ENCODE peak calls at places on chromosomes 13 and 19, in six cellular contexts. One of them, this sample, is unnamed.

GRCh38 chr19:34351382-34351802 is 13.6 kb upstream of the GPI start:
- DNase-seq in A549: peak
- DNase-seq in PC-3: peak
- DNase-seq in AG04450: no peak
- DNase-seq in brain microvascular endothelial cell: no peak
- DNase-seq in transverse colon: no peak
- DNase-seq in this sample: no peak

GRCh38 chr13:37288057-37288720 is 182.7 kb upstream of the CSNK1A1L start:
- DNase-seq in AG04450: no peak
- DNase-seq in transverse colon: no peak
- DNase-seq in brain microvascular endothelial cell: no peak
- DNase-seq in PC-3: no peak
- DNase-seq in A549: no peak
- DNase-seq in this sample: no peak

GRCh38 chr19:2853015-2853606 is 11.8 kb downstream of the ZNF555 start:
- DNase-seq in brain microvascular endothelial cell: no peak
- DNase-seq in transverse colon: no peak
- DNase-seq in A549: no peak
- DNase-seq in PC-3: no peak
- DNase-seq in AG04450: no peak
- DNase-seq in this sample: no peak

GRCh38 chr13:63605962-63606361 is 2190.3 kb upstream of the PCDH20 start:
- DNase-seq in transverse colon: no peak
- DNase-seq in brain microvascular endothelial cell: no peak
- DNase-seq in AG04450: no peak
- DNase-seq in A549: no peak
- DNase-seq in PC-3: no peak
- DNase-seq in this sample: no peak

GRCh38 chr13:62320129-62320724 is 904.6 kb upstream of the PCDH20 start:
- DNase-seq in brain microvascular endothelial cell: peak
- DNase-seq in transverse colon: no peak
- DNase-seq in A549: peak
- DNase-seq in PC-3: peak
- DNase-seq in AG04450: peak
- DNase-seq in this sample: peak

GRCh38 chr19:45729774-45730388 is 815 bp downstream of the FBXO46 start:
- DNase-seq in brain microvascular endothelial cell: no peak
- DNase-seq in transverse colon: peak
- DNase-seq in AG04450: no peak
- DNase-seq in PC-3: no peak
- DNase-seq in A549: no peak
- DNase-seq in this sample: no peak

GRCh38 chr19:57008432-57008831 is 111.4 kb upstream of the USP29 start:
- DNase-seq in brain microvascular endothelial cell: no peak
- DNase-seq in transverse colon: no peak
- DNase-seq in AG04450: no peak
- DNase-seq in A549: no peak
- DNase-seq in PC-3: no peak
- DNase-seq in this sample: no peak

GRCh38 chr13:112908342-112908741 is 60.7 kb upstream of the MCF2L start:
- DNase-seq in brain microvascular endothelial cell: no peak
- DNase-seq in A549: no peak
- DNase-seq in transverse colon: no peak
- DNase-seq in AG04450: no peak
- DNase-seq in PC-3: no peak
- DNase-seq in this sample: no peak

GRCh38 chr19:5575553-5575952 is 7.8 kb upstream of the TINCR start:
- DNase-seq in AG04450: no peak
- DNase-seq in transverse colon: no peak
- DNase-seq in brain microvascular endothelial cell: no peak
- DNase-seq in PC-3: no peak
- DNase-seq in A549: no peak
- DNase-seq in this sample: no peak

GRCh38 chr13:42420304-42420703 is 148.4 kb downstream of the AKAP11 start:
- DNase-seq in PC-3: no peak
- DNase-seq in A549: no peak
- DNase-seq in brain microvascular endothelial cell: no peak
- DNase-seq in transverse colon: no peak
- DNase-seq in AG04450: no peak
- DNase-seq in this sample: no peak

GRCh38 chr19:35742121-35742724 is at the start of gene IGFLR1:
- DNase-seq in PC-3: no peak
- DNase-seq in AG04450: no peak
- DNase-seq in A549: no peak
- DNase-seq in brain microvascular endothelial cell: no peak
- DNase-seq in transverse colon: peak
- DNase-seq in this sample: no peak

GRCh38 chr19:899363-900301 is 6.3 kb downstream of the RNU6-9 start:
- DNase-seq in PC-3: no peak
- DNase-seq in brain microvascular endothelial cell: no peak
- DNase-seq in transverse colon: no peak
- DNase-seq in AG04450: no peak
- DNase-seq in A549: no peak
- DNase-seq in this sample: no peak

GRCh38 chr13:22915442-22916082 is 265.2 kb upstream of the SGCG start:
- DNase-seq in brain microvascular endothelial cell: peak
- DNase-seq in AG04450: no peak
- DNase-seq in A549: peak
- DNase-seq in transverse colon: peak
- DNase-seq in PC-3: no peak
- DNase-seq in this sample: peak

GRCh38 chr13:78139765-78140164 is 221.1 kb upstream of the EDNRB start:
- DNase-seq in transverse colon: no peak
- DNase-seq in A549: no peak
- DNase-seq in brain microvascular endothelial cell: no peak
- DNase-seq in PC-3: no peak
- DNase-seq in AG04450: no peak
- DNase-seq in this sample: no peak

GRCh38 chr13:19072543-19072942 is 109.1 kb downstream of the TUBA3C start:
- DNase-seq in AG04450: no peak
- DNase-seq in PC-3: no peak
- DNase-seq in brain microvascular endothelial cell: no peak
- DNase-seq in A549: no peak
- DNase-seq in transverse colon: no peak
- DNase-seq in this sample: no peak

GRCh38 chr13:106182404-106182803 is 353.1 kb downstream of the EFNB2 start:
- DNase-seq in A549: peak
- DNase-seq in brain microvascular endothelial cell: peak
- DNase-seq in PC-3: peak
- DNase-seq in transverse colon: no peak
- DNase-seq in AG04450: peak
- DNase-seq in this sample: peak

GRCh38 chr19:8577247-8577646 is at the start of gene MYO1F:
- DNase-seq in transverse colon: peak
- DNase-seq in PC-3: no peak
- DNase-seq in brain microvascular endothelial cell: no peak
- DNase-seq in AG04450: no peak
- DNase-seq in A549: no peak
- DNase-seq in this sample: no peak

GRCh38 chr13:99158846-99159245 is 41.8 kb upstream of the UBAC2 start:
- DNase-seq in A549: no peak
- DNase-seq in transverse colon: no peak
- DNase-seq in brain microvascular endothelial cell: no peak
- DNase-seq in PC-3: no peak
- DNase-seq in AG04450: no peak
- DNase-seq in this sample: no peak

GRCh38 chr13:30429235-30429634 is 6.9 kb downstream of the UBE2L5 start:
- DNase-seq in brain microvascular endothelial cell: no peak
- DNase-seq in PC-3: no peak
- DNase-seq in transverse colon: no peak
- DNase-seq in AG04450: no peak
- DNase-seq in A549: no peak
- DNase-seq in this sample: no peak

GRCh38 chr19:37957176-37957575 is 50.2 kb downstream of the SIPA1L3 start:
- DNase-seq in transverse colon: no peak
- DNase-seq in PC-3: no peak
- DNase-seq in AG04450: no peak
- DNase-seq in brain microvascular endothelial cell: no peak
- DNase-seq in A549: no peak
- DNase-seq in this sample: no peak

GRCh38 chr19:49916839-49917733 is 11.9 kb upstream of the ATF5 start:
- DNase-seq in A549: no peak
- DNase-seq in PC-3: no peak
- DNase-seq in AG04450: no peak
- DNase-seq in transverse colon: no peak
- DNase-seq in brain microvascular endothelial cell: no peak
- DNase-seq in this sample: no peak

GRCh38 chr19:8363803-8364771 is at the start of gene ANGPTL4:
- DNase-seq in PC-3: peak
- DNase-seq in brain microvascular endothelial cell: peak
- DNase-seq in transverse colon: peak
- DNase-seq in A549: peak
- DNase-seq in AG04450: no peak
- DNase-seq in this sample: peak

GRCh38 chr19:34734601-34735103 is 609 bp downstream of the ZNF181 start:
- DNase-seq in brain microvascular endothelial cell: no peak
- DNase-seq in A549: no peak
- DNase-seq in transverse colon: peak
- DNase-seq in AG04450: no peak
- DNase-seq in PC-3: no peak
- DNase-seq in this sample: no peak

GRCh38 chr19:43950834-43951626 is at the start of gene ZNF221:
- DNase-seq in A549: peak
- DNase-seq in transverse colon: peak
- DNase-seq in PC-3: peak
- DNase-seq in brain microvascular endothelial cell: peak
- DNase-seq in AG04450: peak
- DNase-seq in this sample: peak
- TF ChIP-seq CTCF in A549: peak
- TF ChIP-seq CTCF in transverse colon: peak
- TF ChIP-seq CTCF in PC-3: peak
- TF ChIP-seq CTCF in brain microvascular endothelial cell: peak
- TF ChIP-seq CTCF in AG04450: peak
- TF ChIP-seq CTCF in this sample: peak

GRCh38 chr13:93230466-93230865 is 3.9 kb downstream of the GPC6 start:
- DNase-seq in transverse colon: no peak
- DNase-seq in brain microvascular endothelial cell: no peak
- DNase-seq in A549: no peak
- DNase-seq in PC-3: peak
- DNase-seq in AG04450: no peak
- DNase-seq in this sample: peak
- H3K4me3 ChIP-seq in transverse colon: no peak
- H3K4me3 ChIP-seq in brain microvascular endothelial cell: peak
- H3K4me3 ChIP-seq in A549: peak
- H3K4me3 ChIP-seq in PC-3: peak
- H3K4me3 ChIP-seq in AG04450: no peak
- H3K4me3 ChIP-seq in this sample: peak

GRCh38 chr19:42312370-42312769 is 739 bp upstream of the TMEM145 start:
- DNase-seq in A549: no peak
- DNase-seq in PC-3: no peak
- DNase-seq in brain microvascular endothelial cell: no peak
- DNase-seq in AG04450: no peak
- DNase-seq in transverse colon: no peak
- DNase-seq in this sample: no peak

GRCh38 chr19:42315024-42315423 is 1.9 kb downstream of the TMEM145 start:
- DNase-seq in A549: no peak
- DNase-seq in transverse colon: no peak
- DNase-seq in PC-3: no peak
- DNase-seq in brain microvascular endothelial cell: no peak
- DNase-seq in AG04450: no peak
- DNase-seq in this sample: no peak

GRCh38 chr19:42313840-42314755 is 989 bp downstream of the TMEM145 start:
- DNase-seq in PC-3: no peak
- DNase-seq in brain microvascular endothelial cell: no peak
- DNase-seq in A549: no peak
- DNase-seq in AG04450: no peak
- DNase-seq in transverse colon: no peak
- DNase-seq in this sample: no peak

GRCh38 chr19:42311612-42312160 is 1.4 kb upstream of the TMEM145 start:
- DNase-seq in A549: peak
- DNase-seq in PC-3: no peak
- DNase-seq in transverse colon: no peak
- DNase-seq in AG04450: no peak
- DNase-seq in brain microvascular endothelial cell: no peak
- DNase-seq in this sample: no peak

DNA sequence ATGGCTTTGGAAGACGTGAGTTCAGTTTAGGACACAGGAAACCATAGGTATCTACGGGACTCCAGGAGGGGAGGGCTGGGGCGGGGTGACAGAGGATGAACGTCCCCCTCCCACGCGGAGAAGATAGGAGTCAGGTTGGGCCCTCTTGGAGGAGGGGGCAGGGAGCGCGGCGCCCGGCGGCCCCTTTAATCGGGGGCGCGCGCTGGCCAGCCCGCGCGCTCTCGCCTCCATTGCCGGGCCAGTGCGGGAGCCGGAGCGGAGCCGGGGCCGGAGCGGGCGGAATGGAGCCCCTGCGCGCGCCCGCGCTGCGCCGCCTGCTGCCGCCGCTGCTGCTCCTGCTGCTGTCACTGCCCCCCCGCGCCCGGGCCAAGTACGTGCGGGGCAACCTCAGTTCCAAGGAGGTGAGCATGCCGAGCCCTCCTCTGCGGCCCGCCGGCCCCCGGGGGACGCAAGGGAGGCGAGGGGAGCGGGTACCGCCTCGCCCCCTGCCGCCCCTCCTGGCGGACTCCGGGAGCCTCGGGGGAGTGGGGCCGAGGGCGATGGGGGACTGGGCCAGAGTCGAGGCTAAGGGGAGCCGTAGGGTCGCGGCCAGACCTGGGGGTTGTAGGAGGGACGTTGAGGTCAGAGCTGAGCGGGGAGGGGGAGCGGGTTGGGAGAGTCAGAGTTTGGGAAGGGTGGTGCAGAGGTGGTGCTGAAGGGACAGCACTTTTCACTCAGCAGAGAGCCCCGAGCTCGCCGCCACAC is at the start of gene TMEM145:
- DNase-seq in PC-3: no peak
- DNase-seq in transverse colon: peak
- DNase-seq in A549: peak
- DNase-seq in AG04450: no peak
- DNase-seq in brain microvascular endothelial cell: no peak
- DNase-seq in this sample: peak
- TF ChIP-seq CTCF in PC-3: no peak
- TF ChIP-seq CTCF in transverse colon: no peak
- TF ChIP-seq CTCF in A549: peak
- TF ChIP-seq CTCF in AG04450: peak
- TF ChIP-seq CTCF in brain microvascular endothelial cell: peak
- TF ChIP-seq CTCF in this sample: no peak

DNA sequence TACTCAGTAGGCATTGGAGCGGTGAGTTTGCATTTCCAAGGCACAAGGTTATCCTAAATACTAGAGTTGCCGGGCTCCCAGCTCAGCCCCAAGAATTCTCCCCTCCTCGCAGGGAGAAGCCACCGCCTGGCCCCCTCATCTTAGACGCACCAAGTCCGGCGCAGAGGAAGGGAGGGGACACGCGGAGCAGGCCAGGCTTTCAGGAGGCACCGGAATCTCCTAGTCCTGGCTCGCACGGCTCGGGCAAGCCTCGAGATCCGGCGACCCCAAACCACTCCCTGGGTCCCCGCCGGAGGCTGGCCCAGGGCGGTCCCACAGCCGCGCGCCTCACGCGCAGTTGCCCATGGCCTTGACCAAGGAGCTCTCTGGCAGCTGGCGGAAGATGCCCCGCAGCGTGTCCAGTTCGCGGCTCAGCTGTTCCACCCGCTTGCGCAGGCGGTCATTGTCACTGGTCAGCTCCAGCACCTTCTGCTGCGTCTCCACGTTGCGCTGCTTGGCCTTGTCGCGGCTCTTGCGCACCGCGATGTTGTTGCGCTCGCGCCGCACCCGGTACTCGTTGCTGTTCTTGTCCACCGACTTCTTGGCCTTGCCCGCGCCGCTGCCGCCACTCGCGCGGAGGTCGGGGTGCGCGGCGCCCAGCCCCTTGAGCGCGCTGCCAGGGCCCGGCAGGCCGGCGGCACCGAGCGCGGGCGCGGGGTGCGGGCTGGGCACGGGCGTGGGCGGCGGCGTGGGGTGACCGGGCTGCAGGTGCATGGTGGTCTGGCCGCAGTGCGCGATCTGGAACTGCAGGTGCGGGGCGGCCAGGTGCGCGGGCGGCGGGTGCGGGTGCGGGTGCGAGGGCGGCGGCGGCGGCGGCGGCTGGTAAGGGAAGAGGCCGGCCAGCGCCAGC is 1.1 kb downstream of the CEBPA start:
- DNase-seq in A549: peak
- DNase-seq in transverse colon: peak
- DNase-seq in brain microvascular endothelial cell: no peak
- DNase-seq in PC-3: no peak
- DNase-seq in AG04450: no peak
- DNase-seq in this sample: no peak
- H3K4me3 ChIP-seq in A549: peak
- H3K4me3 ChIP-seq in transverse colon: peak
- H3K4me3 ChIP-seq in brain microvascular endothelial cell: no peak
- H3K4me3 ChIP-seq in PC-3: peak
- H3K4me3 ChIP-seq in AG04450: no peak
- H3K4me3 ChIP-seq in this sample: no peak